ENCODE peak calls at places on chromosomes 16 and 17, in seven cellular contexts. G, U, Y, K, T, C and J are unnamed samples.

GRCh38 chr17:38539386-38539785 is 66.4 kb downstream of the SRCIN1 start:
- DNase-seq in U (no peak), Y (no peak), C (no peak), G (no peak), T (no peak), K (no peak), J (no peak)

GRCh38 chr16:54985156-54985555 is 54.5 kb downstream of the IRX5 start:
- DNase-seq in K (no peak), Y (no peak), G (no peak), C (no peak), T (no peak), U (no peak), J (no peak)

GRCh38 chr17:17353625-17354484 is 50.7 kb downstream of the NT5M start:
- DNase-seq in G (no peak), U (no peak), T (no peak), Y (no peak), K (no peak), C (peak), J (peak)

GRCh38 chr16:60815033-60815432 is 1221.2 kb downstream of the CDH8 start:
- DNase-seq in U (no peak), C (no peak), G (no peak), T (no peak), Y (no peak), K (no peak), J (no peak)

GRCh38 chr17:2593846-2594656 is 597 bp downstream of the PAFAH1B1 start:
- DNase-seq in G (peak), T (peak), C (peak), U (peak), K (peak), Y (peak), J (peak)

GRCh38 chr16:31023252-31023602 is 10.1 kb upstream of the STX4 start:
- DNase-seq in C (no peak), G (no peak), Y (no peak), T (no peak), K (no peak), U (no peak), J (no peak)

GRCh38 chr16:71626018-71626857 is at the start of gene MARVELD3:
- DNase-seq in Y (peak), T (peak), G (no peak), K (peak), U (no peak), C (no peak), J (no peak)

GRCh38 chr17:28493467-28493866 is 12.7 kb upstream of the FOXN1 start:
- DNase-seq in T (no peak), K (no peak), U (peak), Y (no peak), G (no peak), C (no peak), J (no peak)

GRCh38 chr17:76998839-76999238 is 130.6 kb downstream of the MGAT5B start:
- DNase-seq in K (no peak), C (no peak), Y (no peak), G (no peak), T (no peak), U (no peak), J (no peak)

GRCh38 chr17:6413073-6413472 is 21.8 kb downstream of the AIPL1 start:
- DNase-seq in K (no peak), T (no peak), Y (peak), C (no peak), U (peak), G (no peak), J (no peak)

GRCh38 chr16:19583665-19584300 is 28.3 kb downstream of the VPS35L start:
- DNase-seq in U (peak), Y (no peak), K (peak), T (no peak), C (no peak), G (no peak), J (no peak)

GRCh38 chr17:61837175-61838051 is 25.9 kb downstream of the BRIP1 start:
- DNase-seq in G (no peak), Y (peak), U (peak), K (peak), T (peak), C (peak), J (no peak)

GRCh38 chr16:14523632-14524031 is 106.4 kb downstream of the PARN start:
- DNase-seq in K (no peak), T (no peak), C (no peak), Y (no peak), G (no peak), U (no peak), J (no peak)

GRCh38 chr16:83744521-83744981 is 63.2 kb upstream of the HSBP1 start:
- DNase-seq in C (no peak), K (no peak), G (no peak), U (peak), Y (no peak), T (no peak), J (peak)

GRCh38 chr16:31695667-31696066 is 168.0 kb downstream of the AHSP start:
- DNase-seq in Y (no peak), U (no peak), C (no peak), T (peak), G (no peak), K (peak), J (no peak)

GRCh38 chr16:12082207-12082606 is 105.7 kb downstream of the SNX29 start:
- DNase-seq in Y (no peak), K (no peak), U (no peak), C (peak), G (no peak), T (no peak), J (peak)

GRCh38 chr17:1294157-1294717 is 14.8 kb downstream of the TRARG1 start:
- DNase-seq in T (peak), G (no peak), U (no peak), K (peak), C (no peak), Y (no peak), J (no peak)

GRCh38 chr17:40453881-40454630 is 10.8 kb downstream of the IGFBP4 start:
- DNase-seq in T (no peak), Y (no peak), G (no peak), U (no peak), C (no peak), K (no peak), J (no peak)

GRCh38 chr16:88804552-88805339 is 1.2 kb downstream of the CDT1 start:
- DNase-seq in T (no peak), U (no peak), Y (peak), C (no peak), K (no peak), G (no peak), J (no peak)

GRCh38 chr16:9351440-9351839 is 260.0 kb downstream of the HAPSTR1 start:
- DNase-seq in K (no peak), U (no peak), G (no peak), C (no peak), Y (no peak), T (no peak), J (no peak)

GRCh38 chr16:88287219-88287618 is 95.5 kb upstream of the ZNF469 start:
- DNase-seq in G (no peak), T (no peak), Y (no peak), C (no peak), U (no peak), K (no peak), J (no peak)

GRCh38 chr17:65518256-65518655 is 43.2 kb downstream of the AXIN2 start:
- DNase-seq in K (no peak), G (no peak), U (peak), Y (no peak), C (peak), T (no peak), J (no peak)

GRCh38 chr16:559411-560207 is 585 bp upstream of the PRR35 start:
- DNase-seq in K (no peak), U (no peak), Y (no peak), T (no peak), G (no peak), C (no peak), J (no peak)

GRCh38 chr16:143456-143855 is 5.0 kb upstream of the NPRL3 start:
- DNase-seq in T (no peak), Y (no peak), C (no peak), G (no peak), U (no peak), K (no peak), J (no peak)

GRCh38 chr17:40060887-40061480 is 1.8 kb upstream of the THRA start:
- DNase-seq in U (no peak), K (no peak), T (no peak), G (no peak), C (no peak), Y (no peak), J (no peak)

GRCh38 chr16:30949655-30950515 is 1.0 kb downstream of the ORAI3 start:
- DNase-seq in K (no peak), U (peak), T (no peak), Y (no peak), G (no peak), C (no peak), J (peak)

GRCh38 chr16:12294471-12294870 is 317.9 kb downstream of the SNX29 start:
- DNase-seq in U (no peak), K (no peak), C (no peak), Y (no peak), T (no peak), G (no peak), J (no peak)

GRCh38 chr16:46720619-46721018 is 27.5 kb downstream of the MYLK3 start:
- DNase-seq in Y (no peak), C (no peak), T (no peak), K (no peak), U (no peak), G (no peak), J (no peak)

GRCh38 chr17:8223356-8224063 is 13.1 kb upstream of the AURKB start:
- DNase-seq in T (peak), U (peak), K (peak), C (peak), G (no peak), Y (no peak), J (peak)

GRCh38 chr16:19666451-19666850 is 51.6 kb downstream of the KNOP1 start:
- DNase-seq in K (no peak), T (no peak), U (no peak), Y (no peak), C (peak), G (no peak), J (no peak)

GRCh38 chr16:23131841-23132576 is 17.2 kb downstream of the USP31 start:
- DNase-seq in K (no peak), G (no peak), Y (no peak), U (no peak), C (no peak), T (no peak), J (no peak)

GRCh38 chr16:87681990-87682570 is 79.8 kb downstream of the JPH3 start:
- DNase-seq in C (no peak), U (peak), Y (no peak), G (no peak), K (no peak), T (no peak), J (no peak)

GRCh38 chr16:48565752-48566151 is 44.2 kb downstream of the N4BP1 start:
- DNase-seq in T (no peak), U (no peak), Y (no peak), G (no peak), C (no peak), K (no peak), J (no peak)

GRCh38 chr17:63406689-63407330 is 39.3 kb downstream of the CYB561 start:
- DNase-seq in Y (peak), U (peak), C (peak), G (peak), T (peak), K (peak), J (peak)

GRCh38 chr17:37483311-37484039 is 6.2 kb upstream of the DUSP14 start:
- DNase-seq in G (no peak), Y (no peak), K (no peak), U (peak), T (no peak), C (no peak), J (peak)

GRCh38 chr16:53099318-53100130 is 44.7 kb downstream of the CHD9 start:
- DNase-seq in K (peak), C (peak), G (peak), T (peak), U (peak), Y (peak), J (peak)